ENCODE peak calls at places on chromosomes 2 and 18, in seven cellular contexts. A, X, Z, I, B, F and M are unnamed samples.

GRCh38 chr2:10575566-10576300 is 114.0 kb downstream of the NOL10 start:
- DNase-seq in A (no peak), X (no peak), Z (no peak), I (peak), B (peak), F (no peak), M (no peak)

GRCh38 chr18:59140287-59140885 is 702 bp downstream of the SEC11C start:
- DNase-seq in A (no peak), X (peak), Z (peak), I (no peak), B (no peak), F (peak), M (no peak)

GRCh38 chr2:155377178-155377780 is 678.8 kb downstream of the KCNJ3 start:
- DNase-seq in A (no peak), X (peak), Z (no peak), I (no peak), B (peak), F (no peak), M (no peak)

GRCh38 chr2:20487030-20487391 is 40.1 kb downstream of the RHOB start:
- DNase-seq in A (no peak), X (no peak), Z (no peak), I (no peak), B (no peak), F (no peak), M (peak)

GRCh38 chr2:219025637-219026585 is 15.4 kb downstream of the CFAP65 start:
- DNase-seq in A (no peak), X (no peak), Z (no peak), I (no peak), B (no peak), F (no peak), M (no peak)

GRCh38 chr18:48949051-48949605 is 1.6 kb downstream of the SMAD7 start:
- DNase-seq in A (no peak), X (no peak), Z (no peak), I (no peak), B (no peak), F (no peak), M (no peak)

GRCh38 chr18:319745-320144 is 51.9 kb upstream of the THOC1 start:
- DNase-seq in A (no peak), X (no peak), Z (no peak), I (no peak), B (no peak), F (no peak), M (no peak)

GRCh38 chr2:18740428-18740827 is 151.1 kb upstream of the NT5C1B start:
- DNase-seq in A (no peak), X (no peak), Z (no peak), I (no peak), B (no peak), F (no peak), M (no peak)

GRCh38 chr2:98164256-98164655 is 77.3 kb downstream of the VWA3B start:
- DNase-seq in A (no peak), X (no peak), Z (no peak), I (no peak), B (no peak), F (no peak), M (no peak)

GRCh38 chr2:216588771-216589363 is 44.4 kb upstream of the IGFBP2 start:
- DNase-seq in A (no peak), X (no peak), Z (no peak), I (no peak), B (no peak), F (no peak), M (no peak)

DNA sequence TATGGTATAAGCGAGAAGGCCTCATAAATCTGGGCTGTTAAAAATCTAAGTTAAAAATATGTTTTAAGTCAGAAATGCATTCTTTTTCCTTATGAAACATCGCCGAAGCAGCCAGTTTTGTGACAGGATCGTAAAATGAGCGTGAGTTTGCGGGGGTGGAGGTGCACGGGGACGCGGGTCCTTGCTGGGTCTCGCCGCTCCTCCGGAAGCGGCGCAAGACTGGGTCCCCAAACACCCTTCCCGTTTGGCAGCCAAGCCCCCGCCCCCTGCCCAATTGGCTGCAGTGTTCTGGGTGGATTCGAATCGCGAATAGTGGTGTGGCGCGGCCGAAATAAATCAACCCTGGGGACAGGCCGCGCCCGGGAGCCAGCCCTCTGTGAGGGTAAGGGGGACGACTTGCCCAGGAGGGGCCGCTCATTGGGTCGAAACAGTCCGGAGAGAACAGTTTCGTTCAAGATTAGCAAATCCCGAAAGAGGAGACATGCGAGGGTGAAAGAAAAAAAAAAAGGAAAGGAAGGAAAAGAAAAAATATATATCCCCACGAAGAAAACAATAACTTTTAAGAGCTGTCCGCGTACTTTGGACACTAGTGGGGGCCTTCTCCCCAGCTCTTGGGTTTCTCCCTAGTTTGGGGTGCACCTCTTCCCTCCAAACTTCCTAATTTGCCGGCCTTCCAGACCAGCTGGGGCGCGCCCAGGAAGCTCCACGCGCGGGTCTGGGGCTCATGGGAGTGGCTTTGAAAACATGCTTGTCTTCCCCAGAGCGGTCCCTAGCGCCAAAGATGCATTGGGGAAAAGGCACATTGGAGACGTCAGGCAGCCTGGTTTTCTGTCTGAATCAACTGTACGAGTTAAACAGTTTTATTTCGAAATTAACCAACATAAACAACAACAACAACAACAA is 3.1 kb upstream of the GATA6 start:
- DNase-seq in A (no peak), X (no peak), Z (no peak), I (no peak), B (no peak), F (no peak), M (peak)
- TF ChIP-seq POLR2AphosphoS5 in A (no peak), X (no peak), Z (no peak), I (no peak), B (no peak), F (no peak), M (no peak)

DNA sequence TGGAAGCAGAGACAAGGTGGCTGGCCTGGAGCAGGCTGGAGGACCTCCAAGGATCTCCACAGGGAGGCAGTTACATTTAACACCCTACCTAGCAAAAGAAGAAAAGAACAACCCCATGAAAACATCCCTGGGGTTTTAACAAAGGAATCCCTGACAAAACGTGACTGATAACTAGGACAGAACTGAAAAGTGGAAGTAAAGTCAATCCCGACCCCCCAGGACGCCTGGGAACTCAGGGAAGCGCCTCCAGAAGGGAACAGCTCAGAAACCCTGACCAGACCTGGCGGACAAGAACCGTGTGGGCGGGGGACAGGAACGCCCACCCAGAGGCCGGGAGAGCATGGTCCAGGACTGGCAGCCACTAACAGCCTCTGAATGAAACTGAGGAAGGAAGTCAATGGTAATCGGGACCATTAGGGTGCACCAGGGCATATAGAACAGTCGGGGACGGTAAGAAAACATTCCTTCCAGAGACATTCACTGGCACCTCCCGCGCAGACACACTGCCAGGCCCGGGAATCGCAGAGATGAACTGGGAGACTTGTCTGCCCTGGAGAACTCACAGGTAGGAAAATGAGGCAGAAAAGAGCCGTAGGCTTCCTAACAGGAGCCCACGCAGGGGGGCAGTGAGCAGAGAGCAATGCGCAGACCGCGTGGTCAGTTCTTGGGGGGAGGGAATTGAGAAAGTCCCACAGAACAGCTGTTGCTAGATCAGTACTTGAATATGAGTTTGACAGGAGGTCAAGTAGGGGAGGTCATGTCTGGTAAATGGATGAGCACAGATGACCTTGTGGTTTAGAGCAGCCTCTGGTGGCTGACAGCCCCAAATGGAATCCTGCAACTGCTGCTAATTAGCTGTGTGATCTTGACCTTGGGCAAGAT is 1.3 kb upstream of the TBC1D8 start:
- DNase-seq in A (peak), X (peak), Z (no peak), I (peak), B (peak), F (no peak), M (peak)
- H3K27ac ChIP-seq in A (no peak), X (no peak), Z (no peak), I (peak), B (no peak), F (no peak), M (no peak)

GRCh38 chr2:3054066-3054465 is 323.6 kb downstream of the EIPR1 start:
- DNase-seq in A (no peak), X (no peak), Z (no peak), I (no peak), B (no peak), F (no peak), M (no peak)

GRCh38 chr2:3045318-3045921 is 332.2 kb downstream of the EIPR1 start:
- DNase-seq in A (no peak), X (no peak), Z (no peak), I (no peak), B (no peak), F (no peak), M (no peak)

GRCh38 chr2:3046170-3046865 is 331.3 kb downstream of the EIPR1 start:
- DNase-seq in A (no peak), X (no peak), Z (no peak), I (no peak), B (no peak), F (no peak), M (no peak)

GRCh38 chr2:3051266-3051665 is 326.4 kb downstream of the EIPR1 start:
- DNase-seq in A (no peak), X (no peak), Z (no peak), I (no peak), B (no peak), F (no peak), M (no peak)
- TF ChIP-seq REST in A (no peak), X (no peak), Z (no peak), I (no peak), B (no peak), F (no peak), M (no peak)

GRCh38 chr18:80010551-80010906 is 22.2 kb upstream of the TXNL4A start:
- DNase-seq in A (no peak), X (no peak), Z (no peak), I (no peak), B (no peak), F (no peak), M (no peak)

GRCh38 chr18:80012714-80013113 is 21.5 kb upstream of the RBFA start:
- DNase-seq in A (no peak), X (no peak), Z (no peak), I (no peak), B (no peak), F (no peak), M (no peak)

GRCh38 chr18:80006726-80007125 is 18.4 kb upstream of the TXNL4A start:
- DNase-seq in A (no peak), X (peak), Z (no peak), I (no peak), B (no peak), F (no peak), M (no peak)

GRCh38 chr18:80004600-80005342 is 16.4 kb upstream of the TXNL4A start:
- DNase-seq in A (no peak), X (no peak), Z (no peak), I (no peak), B (no peak), F (no peak), M (no peak)

GRCh38 chr18:80009661-80010550 is 21.5 kb upstream of the TXNL4A start:
- DNase-seq in A (no peak), X (no peak), Z (no peak), I (peak), B (peak), F (no peak), M (no peak)
- TF ChIP-seq POLR2AphosphoS5 in A (no peak), X (no peak), Z (no peak), I (no peak), B (peak), F (no peak), M (peak)

DNA sequence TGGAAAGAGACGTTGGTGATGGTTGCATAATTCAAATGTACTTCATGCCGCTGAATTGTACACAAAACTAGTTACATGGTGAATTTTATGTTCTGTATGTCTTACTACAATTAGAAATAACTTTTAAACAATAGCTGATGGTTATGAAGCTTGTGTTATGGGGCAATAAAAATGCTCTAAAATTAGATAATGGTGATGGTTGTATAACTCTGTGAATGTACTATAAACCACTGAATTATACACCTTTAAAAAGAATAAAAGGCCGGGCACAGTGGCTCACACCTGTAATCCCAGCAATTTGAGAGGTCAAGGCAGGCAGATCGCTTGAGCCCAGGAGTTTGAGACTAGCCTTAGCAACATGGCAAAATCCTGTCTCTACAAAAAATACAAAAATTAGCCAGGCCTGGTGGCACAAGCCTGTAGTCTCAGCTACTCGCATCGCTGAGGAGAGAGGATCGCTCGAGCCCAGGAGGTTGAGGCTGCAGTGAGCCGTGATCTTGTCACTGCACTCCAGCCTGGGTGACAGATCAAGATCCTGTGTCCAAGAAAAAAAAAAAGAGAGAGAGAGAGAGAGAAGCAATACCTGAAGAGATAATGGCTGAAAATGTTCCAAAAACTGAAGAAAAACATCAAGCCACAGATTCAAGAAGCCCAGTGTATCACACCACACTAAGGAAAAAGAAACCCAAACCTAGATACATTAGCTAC is 6.3 kb downstream of the RNU4ATAC start:
- DNase-seq in A (no peak), X (no peak), Z (no peak), I (no peak), B (no peak), F (no peak), M (no peak)
- H3K27ac ChIP-seq in A (no peak), X (no peak), Z (no peak), I (no peak), B (no peak), F (no peak), M (no peak)

GRCh38 chr2:180225118-180225517 is 218.0 kb upstream of the CWC22 start:
- DNase-seq in A (no peak), X (no peak), Z (no peak), I (no peak), B (no peak), F (no peak), M (no peak)
- TF ChIP-seq REST in A (no peak), X (no peak), Z (no peak), I (no peak), B (no peak), F (no peak), M (no peak)

GRCh38 chr18:36829362-36830140 is 624 bp downstream of the KIAA1328 start:
- DNase-seq in A (no peak), X (no peak), Z (no peak), I (no peak), B (no peak), F (no peak), M (no peak)

GRCh38 chr18:36828157-36828629 is 609 bp downstream of the TPGS2 start:
- DNase-seq in A (no peak), X (peak), Z (no peak), I (no peak), B (peak), F (no peak), M (no peak)

GRCh38 chr18:36830141-36830495 is 1.2 kb downstream of the KIAA1328 start:
- DNase-seq in A (no peak), X (no peak), Z (no peak), I (no peak), B (no peak), F (no peak), M (no peak)

GRCh38 chr18:36831139-36831538 is 2.2 kb downstream of the KIAA1328 start:
- DNase-seq in A (no peak), X (no peak), Z (no peak), I (no peak), B (no peak), F (no peak), M (no peak)

DNA sequence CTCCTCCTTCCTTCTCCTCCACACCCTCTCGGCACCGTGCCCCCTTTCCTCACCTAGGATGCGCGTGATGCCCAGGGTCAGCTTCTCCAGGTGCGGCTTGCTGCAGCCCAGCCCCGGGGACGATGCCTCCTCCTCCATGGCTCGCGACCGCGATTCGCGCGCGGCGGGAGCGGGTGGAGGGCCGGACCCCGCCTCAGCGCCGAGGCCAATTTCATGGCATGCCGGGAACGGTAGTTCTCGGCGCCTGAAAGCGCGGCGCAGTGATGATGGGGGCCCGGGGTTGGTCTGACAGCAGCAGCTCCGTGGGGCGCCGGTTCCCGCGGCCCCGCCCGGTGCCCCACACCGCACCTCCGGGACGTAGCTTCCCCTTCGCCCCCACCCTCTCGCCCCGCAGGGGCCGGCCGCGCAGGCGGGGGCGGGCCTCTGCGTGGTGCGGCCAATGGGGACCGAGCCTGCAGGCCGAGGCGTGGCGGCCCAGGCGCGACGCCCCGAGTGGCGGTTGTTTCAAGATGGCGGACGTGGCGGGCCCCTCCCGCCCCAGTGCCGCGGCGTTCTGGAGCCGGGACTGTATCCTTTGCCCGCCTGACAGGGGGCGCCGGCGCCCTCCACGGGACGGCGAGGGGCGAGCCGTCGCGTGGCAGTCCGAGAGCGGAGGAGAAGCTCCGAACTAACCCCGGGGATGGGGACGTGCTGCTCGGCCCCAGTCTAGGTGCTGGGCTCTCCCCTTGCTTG is at the start of the genes KIAA1328 and TPGS2:
- DNase-seq in A (peak), X (peak), Z (peak), I (no peak), B (peak), F (peak), M (peak)
- TF ChIP-seq POLR2AphosphoS5 in A (peak), X (peak), Z (peak), I (no peak), B (peak), F (peak), M (no peak)

GRCh38 chr2:233081731-233082221 is 21.6 kb downstream of the INPP5D start:
- DNase-seq in A (no peak), X (no peak), Z (no peak), I (no peak), B (no peak), F (no peak), M (no peak)
- H3K27ac ChIP-seq in A (peak), X (no peak), Z (no peak), I (no peak), B (no peak), F (peak), M (no peak)

DNA sequence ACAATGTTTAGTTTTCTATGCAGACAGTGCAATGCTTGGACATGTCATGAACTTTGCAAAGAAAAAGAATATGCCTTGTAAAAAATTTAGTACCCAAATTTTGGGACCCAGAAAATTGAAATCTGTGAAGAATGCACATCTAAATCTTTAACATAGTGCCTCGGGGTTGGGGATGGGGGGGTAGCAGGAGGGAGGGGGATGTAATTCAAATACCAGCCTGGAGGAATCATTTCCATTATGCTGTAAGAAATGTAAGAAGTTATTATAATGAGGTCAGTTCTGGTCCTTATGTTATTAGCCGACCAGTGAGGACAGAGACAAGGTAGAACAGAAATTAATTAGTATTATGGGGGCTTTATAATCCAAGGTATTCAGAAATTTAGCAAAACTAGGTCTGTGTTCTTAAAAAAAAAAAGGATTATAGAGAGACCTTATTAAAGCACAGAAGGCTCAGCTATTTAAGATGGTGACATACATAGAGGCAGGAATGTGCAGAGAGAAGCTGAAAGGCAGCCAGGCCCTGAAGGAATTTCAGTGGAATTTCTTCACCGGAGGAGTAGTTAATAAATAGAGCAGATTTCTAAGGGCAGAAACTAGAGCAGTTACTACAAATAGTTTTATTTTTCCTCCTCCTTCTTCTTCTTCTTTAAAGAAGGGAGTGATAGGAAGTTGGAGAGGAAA is 89.0 kb upstream of the RBMS1 start:
- DNase-seq in A (no peak), X (peak), Z (no peak), I (no peak), B (no peak), F (no peak), M (no peak)
- TF ChIP-seq REST in A (no peak), X (no peak), Z (no peak), I (no peak), B (no peak), F (no peak), M (no peak)